ENCODE peak calls at places on chromosomes 16 and 17, in six cellular contexts. R is GM12878, A is SK-N-SH, V is K562, P is IMR-90, M is HepG2. N is an unnamed sample.

GRCh38 chr17:83058478-83059167 is 20.8 kb upstream of the METRNL start:
- DNase-seq in R (no peak), A (peak), V (no peak), P (no peak), M (no peak), N (no peak)

GRCh38 chr17:40312893-40313659 is 4.1 kb downstream of the RARA start:
- DNase-seq in R (no peak), A (peak), V (no peak), P (no peak), M (no peak), N (no peak)

GRCh38 chr17:82100502-82101298 is 2.7 kb upstream of the FASN start:
- DNase-seq in R (no peak), A (no peak), V (no peak), P (no peak), M (no peak), N (no peak)

GRCh38 chr17:67376892-67377726 is at the start of gene PITPNC1:
- DNase-seq in R (no peak), A (peak), V (peak), P (peak), M (peak), N (peak)

GRCh38 chr16:23383881-23384280 is 69.1 kb downstream of the COG7 start:
- DNase-seq in R (no peak), A (no peak), V (no peak), P (no peak), M (no peak), N (no peak)

GRCh38 chr16:70576431-70577255 is 53.0 kb downstream of the SF3B3 start:
- DNase-seq in R (peak), A (no peak), V (peak), P (peak), M (peak), N (no peak)

GRCh38 chr16:49959552-49960277 is 65.3 kb upstream of the CNEP1R1 start:
- DNase-seq in R (no peak), A (no peak), V (no peak), P (no peak), M (no peak), N (no peak)

GRCh38 chr17:20256144-20256543 is 211.2 kb downstream of the LGALS9B start:
- DNase-seq in R (no peak), A (no peak), V (no peak), P (no peak), M (no peak), N (no peak)

GRCh38 chr17:59427425-59427921 is 96.0 kb downstream of the YPEL2 start:
- DNase-seq in R (no peak), A (no peak), V (no peak), P (peak), M (no peak), N (no peak)

GRCh38 chr16:65917466-65917865 is 449.0 kb upstream of the CDH5 start:
- DNase-seq in R (no peak), A (no peak), V (no peak), P (no peak), M (no peak), N (no peak)

GRCh38 chr16:2966803-2967184 is 2.4 kb upstream of the PAQR4 start:
- DNase-seq in R (no peak), A (no peak), V (no peak), P (no peak), M (no peak), N (no peak)

GRCh38 chr16:11799017-11799381 is 1.9 kb upstream of the ZC3H7A start:
- DNase-seq in R (no peak), A (no peak), V (no peak), P (no peak), M (no peak), N (no peak)

GRCh38 chr16:78932395-78932794 is 668.1 kb downstream of the MAF start:
- DNase-seq in R (no peak), A (no peak), V (no peak), P (no peak), M (no peak), N (no peak)

GRCh38 chr17:60554377-60554788 is 28.3 kb upstream of the APPBP2 start:
- DNase-seq in R (no peak), A (no peak), V (no peak), P (peak), M (no peak), N (no peak)

GRCh38 chr16:50600582-50601283 is 52.5 kb downstream of the NKD1 start:
- DNase-seq in R (no peak), A (no peak), V (no peak), P (no peak), M (peak), N (no peak)

GRCh38 chr16:76278976-76279375 is 1.8 kb downstream of the CNTNAP4 start:
- DNase-seq in R (no peak), A (peak), V (no peak), P (no peak), M (peak), N (no peak)

DNA sequence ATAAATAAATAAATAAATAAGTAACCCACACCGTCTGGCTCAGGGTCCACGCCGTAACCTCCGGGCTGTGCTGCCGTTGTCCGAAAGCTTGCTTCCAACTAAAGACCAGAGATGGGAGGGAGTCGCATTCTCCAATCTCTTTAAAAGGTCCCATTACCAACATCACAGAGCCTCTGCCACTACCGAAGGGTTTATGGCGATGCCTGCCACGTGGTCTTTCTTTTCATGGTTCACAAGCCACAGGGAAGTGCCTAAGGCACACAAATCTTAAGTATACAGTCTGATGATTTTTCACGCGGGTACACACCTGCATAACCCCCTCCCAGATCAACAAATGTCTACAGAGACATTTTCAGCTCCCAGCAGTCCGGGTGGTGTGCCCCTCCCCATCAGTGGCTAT is 1.4 kb downstream of the COTL1 start:
- DNase-seq in R (no peak), A (no peak), V (no peak), P (no peak), M (no peak), N (peak)
- H3K4me3 ChIP-seq in R (peak), A (peak), V (peak), P (peak), M (peak), N (peak)

DNA sequence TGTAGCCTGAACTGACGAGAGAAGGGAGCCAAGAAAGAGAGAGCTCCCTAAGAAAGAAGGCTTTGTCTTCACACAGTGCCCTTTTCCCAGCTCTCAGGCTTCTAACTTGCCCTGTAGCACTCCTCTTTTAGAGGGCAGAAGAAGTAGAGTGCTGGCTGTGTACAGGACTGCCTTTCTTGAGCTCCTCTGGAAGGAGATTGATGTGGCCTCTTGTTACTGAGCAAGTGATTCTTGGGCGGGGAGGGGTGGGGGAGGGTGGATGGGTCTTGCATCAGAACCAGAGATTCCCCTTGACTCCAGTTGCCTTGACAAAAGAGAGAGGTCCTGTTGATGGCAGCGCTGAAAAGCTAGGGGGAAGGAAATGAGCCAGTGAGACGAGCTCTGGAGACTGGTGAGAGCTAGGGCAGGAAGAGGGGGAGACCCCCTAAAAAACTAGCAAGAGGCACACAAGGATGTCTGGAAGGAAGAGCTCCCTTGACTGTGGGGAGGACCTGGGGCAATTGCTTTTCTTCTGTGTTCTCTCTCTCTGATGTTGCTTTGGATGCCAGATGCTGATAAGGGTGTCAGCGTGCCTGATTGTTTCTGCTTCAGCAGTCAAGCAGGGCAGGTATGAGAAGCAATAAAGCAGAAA is 18.4 kb downstream of the GPR179 start:
- DNase-seq in R (no peak), A (peak), V (peak), P (no peak), M (no peak), N (no peak)
- TF ChIP-seq SMC3 in R (no peak), A (no peak), V (no peak), P (no peak), M (no peak), N (no peak)

DNA sequence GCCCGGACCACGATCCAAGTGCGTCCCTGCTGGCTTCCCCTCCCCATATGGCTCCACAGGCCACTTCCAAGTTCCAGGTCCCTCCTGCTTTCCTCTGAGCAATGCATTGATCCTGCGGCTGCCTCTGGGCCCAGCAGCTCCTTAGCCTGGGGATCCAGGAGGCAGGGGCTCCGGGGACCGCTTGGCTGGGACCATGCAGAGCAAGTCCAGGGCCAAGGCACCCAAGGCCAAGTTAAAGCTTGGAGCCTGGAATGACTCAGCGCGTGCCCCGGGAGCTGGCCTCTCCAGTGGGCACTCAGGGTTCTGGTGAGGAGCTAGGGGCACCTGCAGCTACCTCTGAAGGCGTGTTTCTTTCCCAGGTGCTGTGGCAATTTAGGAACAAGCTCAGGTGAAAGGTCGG is 51.9 kb upstream of the ENPP7 start:
- DNase-seq in R (no peak), A (no peak), V (no peak), P (no peak), M (no peak), N (no peak)
- H3K4me3 ChIP-seq in R (no peak), A (no peak), V (no peak), P (no peak), M (no peak), N (no peak)

DNA sequence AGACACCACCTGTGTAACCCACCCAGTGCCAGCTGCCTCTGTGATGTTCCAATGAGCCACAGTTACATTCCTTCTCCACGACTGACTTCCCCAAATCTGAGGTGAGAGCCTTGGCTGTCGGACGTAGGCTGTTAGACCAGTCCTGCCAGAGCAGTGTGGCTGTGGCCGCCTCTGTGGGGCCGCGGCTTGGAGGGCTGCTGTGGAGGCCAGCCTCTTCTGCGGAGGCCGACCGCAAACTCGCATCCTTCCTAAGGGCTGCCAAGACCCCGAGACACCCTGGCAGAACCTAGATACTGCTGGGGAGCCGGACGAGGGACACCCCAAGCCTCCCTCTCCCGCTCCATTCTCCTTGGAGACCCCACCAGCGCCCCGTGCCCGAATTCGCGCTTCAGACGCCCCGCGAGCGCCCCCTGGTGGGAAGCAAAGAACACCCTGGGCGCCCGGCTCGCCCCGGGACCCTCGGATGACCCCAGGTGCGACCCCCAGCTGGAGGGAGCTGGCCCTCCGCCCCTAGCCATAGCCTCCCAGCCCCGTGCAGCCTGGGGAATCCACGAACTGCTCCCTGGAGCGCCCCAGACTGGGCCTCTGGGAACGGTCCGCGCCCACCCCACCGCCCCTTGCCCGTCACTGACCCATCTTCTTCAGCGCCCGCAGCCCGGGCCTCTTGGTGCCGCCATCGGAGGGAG is 556 bp downstream of the PLCD3 start:
- DNase-seq in R (no peak), A (peak), V (peak), P (no peak), M (no peak), N (peak)
- TF ChIP-seq SMC3 in R (peak), A (peak), V (peak), P (no peak), M (no peak), N (peak)

DNA sequence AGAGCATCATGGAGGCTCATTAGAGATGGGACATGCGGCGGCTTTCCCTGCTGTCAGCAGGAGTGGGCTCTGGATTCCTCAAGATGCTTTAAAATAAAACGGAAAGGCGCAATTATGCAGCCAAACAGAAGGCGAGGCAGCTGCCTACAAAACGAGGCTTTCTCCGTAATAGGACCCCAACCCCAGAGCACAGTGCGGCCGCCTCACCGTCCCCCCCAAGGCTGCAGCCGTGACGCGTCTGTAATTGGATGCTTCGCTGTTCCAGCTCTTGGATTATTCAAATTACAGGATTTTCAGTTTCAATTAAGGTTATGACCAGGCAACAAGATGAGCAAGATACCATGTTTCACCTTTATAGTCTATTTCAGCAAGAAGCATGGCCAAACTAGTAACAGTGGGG is 37.2 kb upstream of the ABR start:
- DNase-seq in R (no peak), A (no peak), V (no peak), P (no peak), M (no peak), N (no peak)
- H3K4me3 ChIP-seq in R (peak), A (no peak), V (no peak), P (no peak), M (no peak), N (no peak)

GRCh38 chr17:30360396-30360795 is 18.3 kb upstream of the CPD start:
- DNase-seq in R (no peak), A (no peak), V (no peak), P (no peak), M (no peak), N (no peak)
- TF ChIP-seq SMC3 in R (no peak), A (no peak), V (no peak), P (no peak), M (no peak), N (no peak)

DNA sequence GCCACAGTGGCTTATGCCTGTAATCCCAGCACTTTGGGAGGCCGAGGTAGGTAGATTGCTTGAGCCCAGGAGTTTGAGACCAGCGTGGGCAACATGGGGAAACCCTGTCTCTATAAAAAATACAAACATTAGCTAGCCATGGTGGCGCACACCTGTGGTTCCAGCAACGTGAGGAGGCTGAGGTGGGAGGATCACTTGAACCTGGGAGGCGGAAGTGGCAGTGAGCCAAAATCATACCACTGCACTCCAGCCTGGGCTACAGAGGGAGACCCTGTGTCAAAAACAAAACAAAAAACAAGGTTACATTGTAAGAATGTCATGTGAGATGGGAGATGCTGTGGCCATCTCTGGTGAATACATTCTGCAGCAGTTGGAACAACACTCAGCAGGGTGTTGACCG is 13.5 kb downstream of the DUSP14 start:
- DNase-seq in R (no peak), A (no peak), V (no peak), P (no peak), M (no peak), N (no peak)
- H3K4me3 ChIP-seq in R (no peak), A (no peak), V (no peak), P (no peak), M (no peak), N (no peak)

GRCh38 chr17:36870618-36871002 is 66.7 kb upstream of the LHX1 start:
- DNase-seq in R (no peak), A (no peak), V (no peak), P (no peak), M (no peak), N (no peak)
- TF ChIP-seq SMC3 in R (no peak), A (no peak), V (no peak), P (no peak), M (no peak), N (no peak)

DNA sequence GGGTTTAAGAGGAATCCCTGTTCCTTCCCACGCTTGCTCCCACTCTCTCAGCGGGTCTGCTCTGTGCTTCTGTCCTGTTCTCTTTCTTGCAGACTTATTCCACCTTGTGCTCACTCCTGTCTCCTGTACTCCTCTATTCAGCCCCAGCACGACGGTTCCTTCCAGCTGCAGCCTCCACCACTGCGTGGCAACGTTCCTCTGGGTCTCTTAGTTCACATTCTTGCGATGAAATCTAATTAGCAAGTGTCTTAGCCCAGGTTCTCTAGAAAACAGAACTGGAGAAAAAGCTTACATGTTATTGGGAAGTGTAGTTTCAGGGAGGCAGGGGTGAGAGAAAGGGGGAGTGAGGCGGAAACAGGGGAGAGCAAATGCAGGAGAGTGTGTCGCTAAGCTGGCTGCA is 213.1 kb upstream of the NLRP1 start:
- DNase-seq in R (no peak), A (no peak), V (no peak), P (no peak), M (no peak), N (no peak)
- H3K4me3 ChIP-seq in R (no peak), A (no peak), V (no peak), P (no peak), M (no peak), N (no peak)

N was measured in A549.